ENCODE peak calls at places on chromosome 9, in eight cellular contexts. G is fibroblast of mammary gland, H is OCI-LY7, L is foreskin fibroblast, Y is adipocyte, I is Panc1, X is BE2C, E is tibial nerve. P is an unnamed sample.
A peak's percentile ranks its signal among the peaks of the same experiment; 100 is the strongest.

GRCh38 chr9:75131700-75132099 is 43.4 kb downstream of the OSTF1 start:
- DNase-seq in G (no peak), H (no peak), L (no peak), Y (no peak), I (no peak), X (no peak), E (no peak), P (no peak)

GRCh38 chr9:98811051-98811650 is 3.7 kb downstream of the GALNT12 start:
- DNase-seq in G (peak; percentile 98), H (no peak), L (peak; percentile 93), Y (peak; percentile 44), I (no peak), X (no peak), E (no peak), P (no peak)

GRCh38 chr9:32426278-32426939 is 42.0 kb downstream of the ACO1 start:
- DNase-seq in G (peak; percentile 86), H (no peak), L (peak; percentile 79), Y (peak; percentile 73), I (no peak), X (no peak), E (no peak), P (no peak)

GRCh38 chr9:138103111-138103823 is 225.7 kb downstream of the CACNA1B start:
- DNase-seq in G (no peak), H (no peak), L (no peak), Y (no peak), I (no peak), X (no peak), E (no peak), P (no peak)

GRCh38 chr9:19517202-19517942 is 108.6 kb downstream of the ACER2 start:
- DNase-seq in G (no peak), H (peak; percentile 2), L (no peak), Y (no peak), I (peak; percentile 7), X (peak; percentile 25), E (no peak), P (peak; percentile 16)

GRCh38 chr9:96581823-96582598 is 37.6 kb downstream of the CDC14B start:
- DNase-seq in G (no peak), H (no peak), L (no peak), Y (no peak), I (no peak), X (no peak), E (no peak), P (no peak)

GRCh38 chr9:130320697-130321080 is 55.1 kb downstream of the HMCN2 start:
- DNase-seq in G (no peak), H (no peak), L (no peak), Y (no peak), I (no peak), X (peak; percentile 65), E (no peak), P (no peak)

GRCh38 chr9:137255448-137256114 is 454 bp downstream of the NELFB start:
- DNase-seq in G (peak; percentile 16), H (peak; percentile 42), L (peak; percentile 58), Y (no peak), I (no peak), X (no peak), E (no peak), P (peak; percentile 66)

GRCh38 chr9:83538172-83538889 is at the start of gene FRMD3:
- DNase-seq in G (peak; percentile 49), H (no peak), L (peak; percentile 90), Y (peak; percentile 89), I (no peak), X (peak; percentile 95), E (peak; percentile 41), P (peak; percentile 45)

GRCh38 chr9:113649054-113649453 is 185.5 kb downstream of the RGS3 start:
- DNase-seq in G (peak; percentile 55), H (no peak), L (peak; percentile 93), Y (peak; percentile 90), I (no peak), X (peak; percentile 94), E (no peak), P (no peak)

GRCh38 chr9:72039532-72039931 is 20.9 kb downstream of the C9orf57 start:
- DNase-seq in G (no peak), H (no peak), L (no peak), Y (no peak), I (no peak), X (no peak), E (no peak), P (peak; percentile 53)

GRCh38 chr9:94761506-94761905 is 35.0 kb downstream of the AOPEP start:
- DNase-seq in G (no peak), H (no peak), L (peak; percentile 31), Y (no peak), I (no peak), X (no peak), E (no peak), P (peak; percentile 41)

GRCh38 chr9:99085949-99086948 is 18.7 kb upstream of the TGFBR1 start:
- DNase-seq in G (peak; percentile 86), H (no peak), L (peak; percentile 71), Y (peak; percentile 60), I (no peak), X (no peak), E (no peak), P (no peak)

GRCh38 chr9:39588056-39588814 is 232.8 kb downstream of the SPATA31A1 start:
- DNase-seq in G (no peak), H (no peak), L (peak; percentile 1), Y (no peak), I (no peak), X (no peak), E (no peak), P (no peak)

GRCh38 chr9:19298601-19299000 is 68.1 kb downstream of the DENND4C start:
- DNase-seq in G (no peak), H (no peak), L (no peak), Y (peak; percentile 54), I (no peak), X (no peak), E (no peak), P (no peak)

GRCh38 chr9:14910178-14910805 is at the start of gene FREM1:
- DNase-seq in G (peak; percentile 37), H (no peak), L (peak; percentile 50), Y (peak; percentile 7), I (no peak), X (peak; percentile 63), E (peak; percentile 14), P (no peak)

GRCh38 chr9:133537257-133537656 is 2.8 kb downstream of the ADAMTSL2 start:
- DNase-seq in G (no peak), H (no peak), L (no peak), Y (no peak), I (no peak), X (no peak), E (no peak), P (no peak)
- H3K4me3 ChIP-seq in G (no peak overlapping the region), H (no peak overlapping the region), L (no peak overlapping the region), Y (no peak overlapping the region), I (no peak overlapping the region), X (no peak overlapping the region), E (no peak overlapping the region), P (no peak overlapping the region)

GRCh38 chr9:36207016-36207415 is 16.3 kb downstream of the CLTA start:
- DNase-seq in G (peak; percentile 55), H (no peak), L (peak; percentile 56), Y (peak; percentile 40), I (no peak), X (no peak), E (no peak), P (no peak)
- H3K4me3 ChIP-seq in G (no peak overlapping the region), H (no peak overlapping the region), L (no peak overlapping the region), Y (no peak overlapping the region), I (no peak overlapping the region), X (no peak overlapping the region), E (no peak overlapping the region), P (no peak overlapping the region)

GRCh38 chr9:18238254-18238653 is 235.7 kb upstream of the ADAMTSL1 start:
- DNase-seq in G (peak; percentile 80), H (no peak), L (peak; percentile 86), Y (peak; percentile 75), I (peak; percentile 45), X (no peak), E (no peak), P (no peak)
- H3K4me3 ChIP-seq in G (no peak overlapping the region), H (no peak overlapping the region), L (no peak overlapping the region), Y (peak overlapping the region; percentile 53), I (no peak overlapping the region), X (no peak overlapping the region), E (no peak overlapping the region), P (no peak overlapping the region)

DNA sequence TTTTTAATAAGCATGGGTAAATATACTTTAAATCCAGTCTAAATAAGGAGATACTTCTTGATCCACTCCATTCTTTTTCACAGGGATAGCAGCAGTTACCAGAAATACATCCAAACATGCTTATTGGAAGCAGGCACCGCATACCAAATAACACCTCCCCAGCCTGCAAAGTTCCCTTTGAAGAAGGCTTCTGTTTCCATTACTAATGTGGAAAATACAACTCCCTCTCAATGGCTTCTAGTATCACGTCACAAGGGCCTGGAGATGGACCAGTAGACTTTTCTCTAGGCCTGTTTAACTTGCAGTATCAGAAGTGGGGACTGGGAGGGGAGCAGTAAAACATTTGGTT is 20.8 kb downstream of the TMEM245 start:
- DNase-seq in G (peak; percentile 31), H (no peak), L (no peak), Y (no peak), I (no peak), X (no peak), E (no peak), P (no peak)
- H3K4me3 ChIP-seq in G (no peak overlapping the region), H (no peak overlapping the region), L (peak overlapping the region; percentile 17), Y (no peak overlapping the region), I (no peak overlapping the region), X (no peak overlapping the region), E (no peak overlapping the region), P (no peak overlapping the region)

P was measured in GM12865.